ENCODE peak calls at places on chromosomes 2 and 18, in eight cellular contexts. X, T, G, C, O, U, E and W are unnamed samples.

GRCh38 chr2:226832076-226832475 is 3.8 kb upstream of the RHBDD1 start:
- DNase-seq in C (no peak), T (no peak), U (no peak), E (no peak), X (no peak), O (no peak), G (no peak), W (no peak)

GRCh38 chr2:220000080-220000479 is 372.6 kb downstream of the SLC4A3 start:
- DNase-seq in X (no peak), E (no peak), T (peak; percentile 16), O (peak; percentile 16), U (no peak), C (no peak), G (no peak), W (peak; percentile 24)

GRCh38 chr2:71008342-71008741 is 13.7 kb upstream of the TEX261 start:
- DNase-seq in G (no peak), T (peak; percentile 1), E (no peak), C (no peak), O (peak; percentile 6), X (no peak), U (no peak), W (no peak)

GRCh38 chr2:147171961-147172360 is 672.9 kb upstream of the ACVR2A start:
- DNase-seq in X (no peak), U (no peak), E (no peak), O (no peak), G (no peak), C (no peak), T (peak; percentile 50), W (no peak)

GRCh38 chr2:224085246-224085645 is 46.2 kb upstream of the SERPINE2 start:
- DNase-seq in X (no peak), C (no peak), E (no peak), U (no peak), T (peak; percentile 69), O (peak; percentile 79), G (no peak), W (peak; percentile 52)

GRCh38 chr2:7899923-7900322 is 781.9 kb upstream of the ID2 start:
- DNase-seq in X (no peak), E (no peak), T (no peak), C (no peak), O (no peak), U (no peak), G (no peak), W (no peak)

GRCh38 chr2:143468341-143468888 is 339.2 kb downstream of the ARHGAP15 start:
- DNase-seq in X (no peak), T (no peak), O (no peak), C (no peak), U (no peak), G (no peak), E (no peak), W (no peak)

GRCh38 chr2:70959851-70960832 is 18.3 kb upstream of the ANKRD53 start:
- DNase-seq in T (peak; percentile 2), C (peak; percentile 56), X (no peak), E (no peak), G (peak; percentile 36), O (no peak), U (no peak), W (no peak)

GRCh38 chr2:198788676-198789075 is 669.1 kb downstream of the SATB2 start:
- DNase-seq in C (no peak), U (no peak), T (no peak), O (no peak), E (no peak), X (no peak), G (no peak), W (no peak)

GRCh38 chr2:226875438-226876225 is 39.8 kb downstream of the RHBDD1 start:
- DNase-seq in O (no peak), U (no peak), G (no peak), T (no peak), X (no peak), C (no peak), E (no peak), W (no peak)

GRCh38 chr2:64311948-64312621 is 141.9 kb upstream of the LGALSL start:
- DNase-seq in C (peak; percentile 89), U (no peak), O (peak; percentile 98), E (peak; percentile 62), G (peak; percentile 89), T (peak; percentile 93), X (no peak), W (peak; percentile 97)

GRCh38 chr18:79699653-79700052 is 20.1 kb downstream of the CTDP1 start:
- DNase-seq in E (no peak), C (no peak), U (no peak), O (no peak), T (no peak), G (no peak), X (no peak), W (no peak)

GRCh38 chr2:190664240-190664639 is 15.4 kb downstream of the NAB1 start:
- DNase-seq in E (no peak), G (no peak), X (no peak), O (peak; percentile 78), T (no peak), C (no peak), U (no peak), W (peak; percentile 80)

GRCh38 chr2:223316346-223316745 is 264.4 kb downstream of the KCNE4 start:
- DNase-seq in T (no peak), U (no peak), C (no peak), X (no peak), O (no peak), E (no peak), G (no peak), W (no peak)

GRCh38 chr2:153169567-153169966 is 309.0 kb downstream of the RPRM start:
- DNase-seq in O (no peak), E (no peak), U (no peak), X (no peak), T (no peak), C (no peak), G (no peak), W (no peak)

GRCh38 chr2:25301453-25302352 is 40.0 kb downstream of the DNMT3A start:
- DNase-seq in T (peak; percentile 84), C (no peak), U (peak; percentile 44), E (no peak), O (peak; percentile 87), X (peak; percentile 64), G (no peak), W (peak; percentile 48)

GRCh38 chr2:172968061-172968469 is 107.6 kb upstream of the MAP3K20 start:
- DNase-seq in C (peak; percentile 82), O (peak; percentile 81), G (peak; percentile 80), E (no peak), X (no peak), T (peak; percentile 41), U (no peak), W (peak; percentile 96)

GRCh38 chr18:79756826-79757225 is 40.9 kb upstream of the KCNG2 start:
- DNase-seq in G (no peak), E (no peak), U (no peak), O (no peak), T (no peak), C (no peak), X (no peak), W (no peak)

GRCh38 chr2:181891966-181892794 is 650 bp downstream of the ITPRID2 start:
- DNase-seq in E (peak; percentile 65), C (peak; percentile 88), T (peak; percentile 63), U (peak; percentile 17), G (peak; percentile 68), X (peak; percentile 57), O (peak; percentile 61), W (peak; percentile 70)

GRCh38 chr18:13513015-13513414 is 213.3 kb downstream of the FAM210A start:
- DNase-seq in O (peak; percentile 25), E (no peak), G (peak; percentile 64), C (peak; percentile 61), X (peak; percentile 19), U (no peak), T (no peak), W (no peak)

GRCh38 chr18:12304351-12305210 is 3.5 kb upstream of the TUBB6 start:
- DNase-seq in G (no peak), E (no peak), O (peak; percentile 69), T (no peak), X (no peak), C (peak; percentile 71), U (no peak), W (no peak)

GRCh38 chr2:119914266-119914665 is 98.6 kb upstream of the EPB41L5 start:
- DNase-seq in U (no peak), X (no peak), O (peak; percentile 39), G (no peak), T (no peak), E (no peak), C (no peak), W (peak; percentile 3)

GRCh38 chr18:33369711-33370449 is 70.6 kb downstream of the CCDC178 start:
- DNase-seq in T (no peak), C (no peak), G (no peak), U (no peak), X (no peak), O (no peak), E (no peak), W (no peak)

GRCh38 chr2:76450024-76450475 is 739.3 kb upstream of the GCFC2 start:
- DNase-seq in O (no peak), T (no peak), U (no peak), G (no peak), X (no peak), E (no peak), C (no peak), W (no peak)

GRCh38 chr2:73985318-73986084 is 791 bp downstream of the TET3 start:
- DNase-seq in T (peak; percentile 46), X (peak; percentile 54), G (no peak), U (no peak), E (peak; percentile 25), C (no peak), O (no peak), W (peak; percentile 60)

GRCh38 chr2:159695798-159696448 is 16.4 kb upstream of the MARCHF7 start:
- DNase-seq in E (no peak), G (no peak), U (no peak), T (no peak), C (no peak), O (no peak), X (no peak), W (no peak)

GRCh38 chr2:175811966-175812365 is 190.1 kb downstream of the LNPK start:
- DNase-seq in X (no peak), C (no peak), G (no peak), O (no peak), E (no peak), T (no peak), U (no peak), W (no peak)

GRCh38 chr2:98569915-98570314 is 38.4 kb downstream of the COA5 start:
- DNase-seq in X (no peak), C (no peak), G (no peak), E (no peak), T (no peak), O (no peak), U (no peak), W (no peak)

GRCh38 chr2:147456729-147457128 is 388.1 kb upstream of the ACVR2A start:
- DNase-seq in G (no peak), E (no peak), U (no peak), C (no peak), X (no peak), T (peak; percentile 9), O (peak; percentile 7), W (no peak)

GRCh38 chr2:71680925-71681324 is 227.6 kb downstream of the DYSF start:
- DNase-seq in U (no peak), G (no peak), E (no peak), T (no peak), C (no peak), O (no peak), X (no peak), W (no peak)

GRCh38 chr2:103991591-103991990 is 862.3 kb upstream of the POU3F3 start:
- DNase-seq in U (no peak), C (no peak), G (no peak), X (no peak), O (no peak), T (no peak), E (no peak), W (no peak)

GRCh38 chr18:3323900-3324299 is 62.0 kb downstream of the MYL12B start:
- DNase-seq in E (no peak), G (no peak), U (no peak), X (no peak), C (no peak), T (peak; percentile 25), O (peak; percentile 59), W (peak; percentile 48)

GRCh38 chr2:66982766-66983165 is 414.4 kb upstream of the ETAA1 start:
- DNase-seq in O (peak; percentile 32), T (peak; percentile 5), G (no peak), C (no peak), X (no peak), E (no peak), U (no peak), W (peak; percentile 31)

GRCh38 chr2:23335550-23335949 is 49.4 kb upstream of the KLHL29 start:
- DNase-seq in U (no peak), O (no peak), E (no peak), C (no peak), T (no peak), G (no peak), X (no peak), W (no peak)